ENCODE peak calls at places on chromosomes 7 and 10, in six cellular contexts. O, R, X, T, W and F are unnamed samples. For H3K9me3, the result is how much of the 10 kb centered on the place peaks cover.

GRCh38 chr7:26091933-26092332 is 60.1 kb upstream of the NFE2L3 start:
- DNase-seq in O (no peak), R (no peak), X (peak), T (no peak), W (no peak), F (peak)

GRCh38 chr10:113555751-113556150 is 2.9 kb downstream of the HABP2 start:
- DNase-seq in O (no peak), R (peak), X (peak), T (no peak), W (peak), F (peak)

GRCh38 chr10:114320249-114321116 is 81.4 kb downstream of the VWA2 start:
- DNase-seq in O (no peak), R (peak), X (no peak), T (no peak), W (peak), F (peak)

GRCh38 chr7:1572111-1572510 is 2.3 kb upstream of the PSMG3 start:
- DNase-seq in O (no peak), R (no peak), X (no peak), T (no peak), W (no peak), F (peak)

GRCh38 chr10:63437334-63437949 is 28.3 kb downstream of the JMJD1C start:
- DNase-seq in O (no peak), R (peak), X (no peak), T (no peak), W (no peak), F (no peak)

GRCh38 chr10:753530-753929 is 64.1 kb upstream of the DIP2C start:
- DNase-seq in O (no peak), R (no peak), X (no peak), T (no peak), W (no peak), F (no peak)

GRCh38 chr7:115600196-115600595 is 430.4 kb downstream of the TFEC start:
- DNase-seq in O (no peak), R (no peak), X (no peak), T (no peak), W (no peak), F (no peak)

GRCh38 chr7:151010307-151011096 is 13.8 kb downstream of the ATG9B start:
- DNase-seq in O (no peak), R (peak), X (peak), T (no peak), W (peak), F (peak)

GRCh38 chr10:45427956-45428338 is 53.9 kb downstream of the ALOX5 start:
- DNase-seq in O (no peak), R (no peak), X (no peak), T (no peak), W (no peak), F (no peak)

GRCh38 chr10:12727832-12728215 is 273.7 kb downstream of the CCDC3 start:
- DNase-seq in O (peak), R (peak), X (no peak), T (no peak), W (no peak), F (peak)

GRCh38 chr7:88401009-88401623 is 94.4 kb upstream of the STEAP4 start:
- DNase-seq in O (no peak), R (peak), X (peak), T (no peak), W (no peak), F (no peak)

GRCh38 chr7:93921607-93922446 is at the start of gene GNG11:
- DNase-seq in O (peak), R (peak), X (peak), T (peak), W (peak), F (peak)

GRCh38 chr7:121954803-121955202 is 81.8 kb downstream of the PTPRZ1 start:
- DNase-seq in O (no peak), R (no peak), X (no peak), T (no peak), W (no peak), F (no peak)

GRCh38 chr7:1503390-1503789 is 799 bp downstream of the INTS1 start:
- DNase-seq in O (no peak), R (no peak), X (peak), T (no peak), W (peak), F (no peak)

GRCh38 chr7:92881091-92881485 is 44.7 kb upstream of the CDK6 start:
- DNase-seq in O (no peak), R (no peak), X (no peak), T (no peak), W (no peak), F (no peak)

GRCh38 chr7:92889081-92889480 is 52.7 kb upstream of the CDK6 start:
- DNase-seq in O (no peak), R (no peak), X (no peak), T (no peak), W (no peak), F (no peak)

GRCh38 chr7:92882760-92883159 is 46.4 kb upstream of the CDK6 start:
- DNase-seq in O (no peak), R (no peak), X (no peak), T (no peak), W (no peak), F (no peak)

GRCh38 chr7:92880212-92881090 is 44.1 kb upstream of the CDK6 start:
- DNase-seq in O (no peak), R (peak), X (peak), T (no peak), W (peak), F (peak)

GRCh38 chr7:92884218-92884617 is 47.8 kb upstream of the CDK6 start:
- DNase-seq in O (no peak), R (no peak), X (no peak), T (no peak), W (no peak), F (no peak)
- H3K9me3 ChIP-seq in O (under half), R (under half), X (under half), T (under half), W (under half), F (under half)

GRCh38 chr10:116130006-116130405 is 143.0 kb downstream of the GFRA1 start:
- DNase-seq in O (no peak), R (no peak), X (no peak), T (no peak), W (no peak), F (no peak)

GRCh38 chr10:116134316-116134715 is 138.7 kb downstream of the GFRA1 start:
- DNase-seq in O (no peak), R (no peak), X (no peak), T (no peak), W (no peak), F (no peak)

GRCh38 chr10:116127296-116127695 is 145.7 kb downstream of the GFRA1 start:
- DNase-seq in O (no peak), R (no peak), X (no peak), T (no peak), W (no peak), F (no peak)

GRCh38 chr10:116133641-116134040 is 139.4 kb downstream of the GFRA1 start:
- DNase-seq in O (no peak), R (no peak), X (no peak), T (no peak), W (no peak), F (peak)

DNA sequence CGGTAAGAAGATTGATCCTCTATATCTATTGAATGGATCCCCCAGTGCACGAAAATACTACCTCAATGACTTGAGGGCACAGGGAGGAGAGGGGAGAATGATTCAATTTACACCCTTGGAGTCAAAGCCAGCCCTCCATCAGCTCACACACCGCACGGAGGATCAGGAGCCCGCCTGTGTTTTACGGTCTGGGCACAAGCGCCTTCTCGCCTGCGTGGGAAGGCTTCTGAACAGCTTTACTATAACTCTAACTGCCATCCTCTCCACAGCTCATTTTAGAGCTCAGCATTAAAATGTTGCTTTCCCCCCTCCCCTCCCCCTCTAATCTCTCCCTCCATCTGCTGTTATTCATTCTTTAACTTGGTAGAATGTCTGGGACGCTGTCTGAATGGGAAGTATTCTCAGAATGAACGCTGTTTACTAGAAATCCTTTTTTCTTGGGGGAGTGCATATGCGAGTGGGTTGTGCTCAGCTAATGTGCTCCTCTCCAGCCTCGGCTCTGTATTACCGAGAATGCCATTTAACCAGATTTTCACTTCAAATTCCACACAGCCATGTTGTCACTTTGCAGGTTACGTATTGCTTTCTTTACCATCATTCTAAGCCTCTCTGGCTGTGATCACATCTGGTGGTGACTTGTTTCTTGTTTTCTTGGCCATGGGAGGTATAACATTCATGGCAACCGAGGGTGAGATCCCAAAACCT is 140.1 kb downstream of the GFRA1 start:
- DNase-seq in O (no peak), R (no peak), X (no peak), T (no peak), W (no peak), F (peak)
- H3K9me3 ChIP-seq in O (under half), R (under half), X (under half), T (under half), W (under half), F (under half)

DNA sequence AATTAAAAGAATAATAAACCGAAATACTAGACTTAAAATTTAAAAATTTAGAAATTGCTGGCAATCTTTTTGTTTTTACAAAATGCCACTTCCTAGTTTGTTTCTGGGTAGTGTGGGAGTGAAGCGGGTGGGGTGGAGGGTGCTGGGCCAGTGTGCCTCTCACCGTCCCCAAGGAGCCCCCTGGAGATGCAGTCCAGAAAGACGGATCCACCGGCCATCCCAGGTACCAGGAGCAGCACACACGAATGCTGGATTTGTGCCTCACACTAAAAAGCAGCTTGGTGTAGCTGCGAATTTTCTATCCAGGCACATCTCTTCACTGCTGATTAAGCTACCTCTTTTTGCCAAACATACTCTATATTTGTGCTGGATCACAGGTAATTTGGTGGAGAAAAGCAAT is 618.1 kb downstream of the DNAJB6 start:
- DNase-seq in O (no peak), R (no peak), X (no peak), T (peak), W (no peak), F (peak)
- H3K9me3 ChIP-seq in O (under half), R (under half), X (under half), T (under half), W (under half), F (half or more)

GRCh38 chr7:159229683-159230475 is 85.2 kb upstream of the VIPR2 start:
- DNase-seq in O (no peak), R (no peak), X (no peak), T (no peak), W (no peak), F (no peak)

GRCh38 chr7:159226303-159226702 is 81.6 kb upstream of the VIPR2 start:
- DNase-seq in O (no peak), R (no peak), X (no peak), T (no peak), W (no peak), F (no peak)

GRCh38 chr7:159231017-159231416 is 86.3 kb upstream of the VIPR2 start:
- DNase-seq in O (no peak), R (no peak), X (peak), T (no peak), W (no peak), F (no peak)

GRCh38 chr7:159227433-159227832 is 82.8 kb upstream of the VIPR2 start:
- DNase-seq in O (no peak), R (no peak), X (no peak), T (no peak), W (no peak), F (no peak)
- H3K9me3 ChIP-seq in O (under half), R (under half), X (under half), T (under half), W (under half), F (half or more)

GRCh38 chr7:32513205-32513604 is 17.9 kb downstream of the AVL9 start:
- DNase-seq in O (no peak), R (no peak), X (no peak), T (no peak), W (no peak), F (no peak)
- H3K9me3 ChIP-seq in O (under half), R (under half), X (under half), T (under half), W (under half), F (half or more)

DNA sequence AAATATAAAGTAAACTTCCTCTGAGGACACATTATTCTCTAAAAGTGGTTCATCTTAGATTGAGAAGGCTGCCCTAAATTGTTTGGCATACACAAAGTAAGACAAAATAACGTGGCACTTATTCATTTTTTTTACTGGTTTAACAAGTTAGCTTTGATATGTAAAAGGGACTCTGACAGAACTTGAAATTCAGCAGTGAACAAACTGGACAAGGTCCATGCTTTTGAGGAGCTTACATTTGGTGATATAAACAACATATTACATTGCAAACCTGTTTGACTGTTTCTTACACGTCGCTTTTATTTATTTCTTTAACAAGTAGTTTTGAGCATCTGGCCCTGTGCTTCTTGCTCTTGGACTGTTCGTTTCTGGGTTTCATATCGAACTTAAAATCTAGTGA is 253.1 kb upstream of the POM121L12 start:
- DNase-seq in O (no peak), R (no peak), X (no peak), T (no peak), W (no peak), F (no peak)
- H3K9me3 ChIP-seq in O (under half), R (under half), X (under half), T (under half), W (under half), F (under half)

GRCh38 chr7:158268851-158269535 is 318.6 kb downstream of the PTPRN2 start:
- DNase-seq in O (peak), R (no peak), X (no peak), T (no peak), W (peak), F (no peak)
- H3K9me3 ChIP-seq in O (under half), R (under half), X (under half), T (under half), W (under half), F (under half)